ENCODE peak calls at places on chromosomes 1 and 21, in seven cellular contexts. R is cardiac muscle cell, I is cardiac fibroblast, J is adrenal gland, T is left lung, Q is Calu3, B is GM10248. F is an unnamed sample.

GRCh38 chr21:33007747-33008146 is 18.0 kb upstream of the OLIG2 start:
- DNase-seq in J (no peak), I (no peak), T (no peak), B (no peak), R (no peak), Q (no peak), F (no peak)

GRCh38 chr1:18396247-18396646 is 84.5 kb upstream of the KLHDC7A start:
- DNase-seq in T (no peak), J (no peak), Q (no peak), I (no peak), R (no peak), B (no peak), F (no peak)

GRCh38 chr1:38015978-38016640 is 3.6 kb downstream of the UTP11 start:
- DNase-seq in Q (no peak), J (no peak), B (no peak), T (peak), I (peak), R (no peak), F (peak)

GRCh38 chr21:33029975-33030461 is 4.3 kb downstream of the OLIG2 start:
- DNase-seq in R (no peak), Q (no peak), J (no peak), I (no peak), T (no peak), B (no peak), F (no peak)

GRCh38 chr1:169809370-169810095 is 14.8 kb upstream of the METTL18 start:
- DNase-seq in J (no peak), I (peak), T (no peak), R (peak), B (peak), Q (peak), F (no peak)

GRCh38 chr1:227942716-227943261 is 4.9 kb downstream of the WNT9A start:
- DNase-seq in T (no peak), J (peak), I (no peak), Q (no peak), B (no peak), R (no peak), F (peak)

GRCh38 chr1:37152491-37152890 is 118.2 kb upstream of the GRIK3 start:
- DNase-seq in B (no peak), R (no peak), Q (no peak), I (no peak), J (no peak), T (no peak), F (no peak)

GRCh38 chr1:171245458-171246064 is 2.7 kb upstream of the FMO1 start:
- DNase-seq in B (peak), R (peak), J (peak), T (no peak), Q (peak), I (peak), F (no peak)

GRCh38 chr1:78375996-78376395 is 114.8 kb upstream of the PTGFR start:
- DNase-seq in J (no peak), I (peak), R (no peak), Q (no peak), T (no peak), B (no peak), F (no peak)

GRCh38 chr1:40703316-40703715 is 11.8 kb downstream of the NFYC start:
- DNase-seq in R (no peak), I (peak), J (peak), Q (no peak), B (no peak), T (no peak), F (no peak)

GRCh38 chr1:21293537-21294265 is 3.4 kb upstream of the ECE1 start:
- DNase-seq in B (peak), J (no peak), R (no peak), T (no peak), Q (no peak), I (no peak), F (no peak)

GRCh38 chr21:29007801-29008200 is 11.3 kb downstream of the RWDD2B start:
- DNase-seq in I (no peak), B (no peak), Q (no peak), R (no peak), J (no peak), T (no peak), F (no peak)

GRCh38 chr1:92567211-92567868 is 80.6 kb upstream of the GFI1 start:
- DNase-seq in I (peak), T (no peak), B (no peak), R (no peak), Q (no peak), J (no peak), F (no peak)

GRCh38 chr1:85411567-85412312 is 53.2 kb downstream of the DDAH1 start:
- DNase-seq in B (no peak), Q (no peak), I (no peak), R (no peak), J (no peak), T (no peak), F (no peak)

GRCh38 chr1:197768014-197768413 is 7.3 kb downstream of the DENND1B start:
- DNase-seq in J (no peak), Q (no peak), R (no peak), T (no peak), B (no peak), I (no peak), F (no peak)

GRCh38 chr1:156601122-156601830 is at the start of gene GPATCH4:
- DNase-seq in B (peak), R (peak), Q (peak), J (peak), T (peak), I (peak), F (no peak)

GRCh38 chr1:109027841-109028240 is 14.1 kb downstream of the WDR47 start:
- DNase-seq in I (no peak), T (no peak), J (no peak), B (no peak), R (no peak), Q (no peak), F (no peak)

GRCh38 chr1:30148676-30149075 is 574.7 kb downstream of the MATN1 start:
- DNase-seq in J (no peak), B (no peak), Q (no peak), R (no peak), T (no peak), I (no peak), F (no peak)

GRCh38 chr1:161486806-161487482 is 18.3 kb upstream of the FCGR2A start:
- DNase-seq in Q (peak), R (peak), I (peak), B (peak), T (no peak), J (peak), F (no peak)

GRCh38 chr1:224757508-224757907 is 141.4 kb downstream of the CNIH3 start:
- DNase-seq in Q (no peak), R (no peak), J (no peak), B (no peak), I (no peak), T (no peak), F (no peak)

GRCh38 chr1:238399558-238399957 is 508.8 kb upstream of the ZP4 start:
- DNase-seq in I (no peak), Q (no peak), T (no peak), R (no peak), J (no peak), B (no peak), F (no peak)

GRCh38 chr1:29519733-29520132 is 283.4 kb downstream of the PTPRU start:
- DNase-seq in I (no peak), B (no peak), Q (no peak), J (peak), T (no peak), R (no peak), F (peak)

GRCh38 chr1:158506369-158506987 is 34.5 kb downstream of the OR10R2 start:
- DNase-seq in T (no peak), Q (peak), R (peak), I (peak), J (peak), B (peak), F (no peak)

DNA sequence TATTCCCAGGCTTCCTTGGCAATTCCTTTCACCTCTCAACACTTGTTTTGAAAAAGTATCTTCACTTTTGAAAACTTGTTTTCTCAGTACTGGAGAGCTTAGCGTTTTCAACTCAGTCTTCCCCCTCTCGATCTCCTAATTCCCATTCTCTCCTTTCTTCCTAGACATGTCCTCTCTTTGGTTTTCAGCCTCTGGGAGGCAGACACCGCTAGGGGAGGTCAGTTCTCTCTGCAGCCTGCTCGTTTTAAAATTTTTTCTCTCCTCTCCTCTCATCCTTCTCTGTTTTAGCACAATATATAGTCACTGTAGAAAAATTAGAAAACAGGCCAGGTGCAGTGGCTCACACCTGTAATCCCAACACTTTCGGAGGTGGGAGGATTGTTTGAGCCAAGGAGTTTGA is 12.6 kb upstream of the RHEX start:
- DNase-seq in J (no peak), Q (no peak), T (no peak), I (no peak), R (no peak), B (no peak), F (no peak)
- TF ChIP-seq CTCF in J (no peak), Q (no peak), T (no peak), I (no peak), R (no peak), B (peak), F (no peak)

GRCh38 chr1:199311478-199312242 is 672.8 kb downstream of the PTPRC start:
- DNase-seq in B (no peak), R (no peak), I (no peak), Q (no peak), J (no peak), T (no peak), F (no peak)

GRCh38 chr1:199313444-199313843 is 674.6 kb downstream of the PTPRC start:
- DNase-seq in J (no peak), I (peak), R (no peak), T (no peak), Q (no peak), B (no peak), F (no peak)

GRCh38 chr1:199308349-199308846 is 669.6 kb downstream of the PTPRC start:
- DNase-seq in B (peak), Q (no peak), J (no peak), T (no peak), I (no peak), R (no peak), F (no peak)

GRCh38 chr1:199312626-199313025 is 673.8 kb downstream of the PTPRC start:
- DNase-seq in R (no peak), T (no peak), Q (no peak), I (no peak), J (no peak), B (no peak), F (no peak)

DNA sequence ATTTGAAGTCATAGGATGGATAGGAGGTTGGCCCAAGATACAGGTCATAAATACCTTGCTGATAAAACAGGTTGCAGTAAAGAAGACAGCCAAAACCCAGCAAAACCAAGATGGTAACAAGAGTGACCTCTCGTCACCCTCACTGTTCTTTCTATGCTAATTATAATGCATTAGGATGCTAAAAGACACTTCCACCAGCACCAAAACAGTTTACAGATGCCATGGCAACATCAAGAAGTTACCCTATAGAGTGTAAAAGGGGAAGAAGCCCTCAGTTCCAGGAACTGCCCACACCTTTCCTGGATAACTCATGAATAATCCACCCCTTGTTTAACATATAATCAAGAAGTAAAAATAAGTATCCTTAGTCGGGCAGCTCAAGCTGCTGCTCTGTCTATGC is 671.9 kb downstream of the PTPRC start:
- DNase-seq in B (no peak), T (no peak), Q (no peak), R (no peak), J (no peak), I (no peak), F (no peak)
- TF ChIP-seq CTCF in B (no peak), T (no peak), Q (no peak), R (no peak), J (no peak), I (no peak), F (no peak)

GRCh38 chr1:183922197-183922596 is 115.3 kb downstream of the COLGALT2 start:
- DNase-seq in I (no peak), R (no peak), T (no peak), B (no peak), Q (no peak), J (no peak), F (no peak)
- TF ChIP-seq CTCF in I (peak), R (no peak), T (no peak), B (no peak), Q (peak), J (no peak), F (peak)

GRCh38 chr21:42559326-42559725 is 45.7 kb downstream of the SLC37A1 start:
- DNase-seq in T (peak), J (peak), I (no peak), Q (no peak), R (no peak), B (no peak), F (no peak)
- TF ChIP-seq CTCF in T (no peak), J (no peak), I (no peak), Q (no peak), R (no peak), B (no peak), F (no peak)

GRCh38 chr1:226098870-226099832 is 36.6 kb downstream of the H3-3A start:
- DNase-seq in I (no peak), T (no peak), B (no peak), R (no peak), Q (no peak), J (no peak), F (peak)

GRCh38 chr1:226095286-226095685 is 32.8 kb downstream of the H3-3A start:
- DNase-seq in T (no peak), R (no peak), Q (no peak), I (no peak), J (no peak), B (no peak), F (peak)

GRCh38 chr1:226097866-226098625 is 35.5 kb downstream of the H3-3A start:
- DNase-seq in B (no peak), R (no peak), I (peak), Q (no peak), J (no peak), T (no peak), F (peak)

GRCh38 chr1:226104671-226105121 is 42.2 kb downstream of the H3-3A start:
- DNase-seq in B (no peak), Q (no peak), R (no peak), T (no peak), I (peak), J (no peak), F (no peak)

GRCh38 chr1:226100436-226101347 is 38.2 kb downstream of the H3-3A start:
- DNase-seq in B (peak), R (no peak), I (peak), T (no peak), J (no peak), Q (peak), F (peak)
- TF ChIP-seq CTCF in B (no peak), R (no peak), I (no peak), T (no peak), J (no peak), Q (no peak), F (no peak)

DNA sequence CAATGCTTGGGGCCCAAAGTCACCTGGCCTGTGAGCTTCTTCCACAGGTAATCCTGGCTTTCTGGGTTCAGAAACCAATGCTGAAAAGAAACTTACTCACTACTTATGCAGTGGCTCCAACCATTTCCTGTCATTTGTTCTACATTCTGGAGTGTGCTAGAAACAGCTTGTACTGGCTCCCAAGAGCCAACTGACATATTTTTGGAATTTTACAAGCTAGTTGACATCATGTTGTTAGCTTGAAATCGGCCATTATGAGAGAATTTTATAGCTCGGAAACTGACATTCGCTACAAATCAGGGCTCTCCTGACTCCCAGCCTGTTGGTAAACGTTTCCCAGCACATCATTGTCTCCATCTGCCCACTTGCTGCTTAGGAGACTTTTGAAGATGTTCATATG is 67.4 kb downstream of the DNTTIP2 start:
- DNase-seq in B (no peak), T (no peak), Q (no peak), R (no peak), J (no peak), I (peak), F (no peak)
- TF ChIP-seq CTCF in B (no peak), T (no peak), Q (no peak), R (no peak), J (no peak), I (no peak), F (no peak)

GRCh38 chr1:17119744-17120482 is 662 bp upstream of the PADI2 start:
- DNase-seq in B (peak), I (no peak), Q (no peak), R (no peak), T (peak), J (no peak), F (no peak)
- TF ChIP-seq CTCF in B (no peak), I (no peak), Q (no peak), R (no peak), T (no peak), J (no peak), F (no peak)